ENCODE peak calls at places on chromosome 15, in seven cellular contexts. S is mesenteric fat pad; K is globus pallidus; M is cardiac muscle cell; L is B cell; B is activated naive CD4-positive, alpha-beta T cell treated with anti-CD3 and anti-CD28 coated beads, Interleukin-2, amount 50 U/mL, for 72 hours; U is AG08396. C is an unnamed sample.
A peak's percentile ranks its signal among the peaks of the same experiment; 100 is the strongest.

GRCh38 chr15:92631721-92632120 is 23.9 kb downstream of the FAM174B start:
- DNase-seq in S (peak; percentile 5), K (no peak), M (no peak), L (no peak), B (no peak), U (no peak), C (no peak)

GRCh38 chr15:92636950-92637481 is 18.6 kb downstream of the FAM174B start:
- DNase-seq in S (peak; percentile 51), K (no peak), M (no peak), L (no peak), B (no peak), U (no peak), C (no peak)

GRCh38 chr15:74264081-74264501 is 28.0 kb downstream of the CCDC33 start:
- DNase-seq in S (no peak), K (no peak), M (no peak), L (no peak), B (no peak), U (no peak), C (no peak)

GRCh38 chr15:73924258-73924921 is 1.9 kb upstream of the LOXL1 start:
- DNase-seq in S (no peak), K (no peak), M (no peak), L (no peak), B (peak; percentile 42), U (peak; percentile 83), C (no peak)

GRCh38 chr15:99755692-99756409 is 22.6 kb upstream of the LYSMD4 start:
- DNase-seq in S (no peak), K (peak; percentile 82), M (peak; percentile 82), L (peak; percentile 55), B (peak; percentile 33), U (peak; percentile 74), C (no peak)

GRCh38 chr15:63832620-63833245 is 1.0 kb downstream of the HERC1 start:
- DNase-seq in S (no peak), K (no peak), M (no peak), L (no peak), B (no peak), U (no peak), C (no peak)

GRCh38 chr15:55289011-55289572 is 521 bp downstream of the RAB27A start:
- DNase-seq in S (no peak), K (no peak), M (peak; percentile 22), L (no peak), B (peak; percentile 48), U (peak; percentile 64), C (no peak)

GRCh38 chr15:90683876-90684275 is 33.3 kb upstream of the BLM start:
- DNase-seq in S (no peak), K (no peak), M (no peak), L (no peak), B (no peak), U (no peak), C (no peak)

GRCh38 chr15:63089260-63090043 is 32.2 kb upstream of the LACTB start:
- DNase-seq in S (no peak), K (no peak), M (peak; percentile 42), L (no peak), B (no peak), U (peak; percentile 67), C (no peak)

GRCh38 chr15:101482526-101483371 is 6.8 kb downstream of the PCSK6 start:
- DNase-seq in S (no peak), K (no peak), M (no peak), L (no peak), B (no peak), U (no peak), C (no peak)

GRCh38 chr15:57881972-57882371 is 175.5 kb downstream of the POLR2M start:
- DNase-seq in S (no peak), K (no peak), M (no peak), L (no peak), B (no peak), U (no peak), C (no peak)

GRCh38 chr15:77821188-77821958 is 188.7 kb upstream of the LINGO1 start:
- DNase-seq in S (no peak), K (peak; percentile 62), M (peak; percentile 82), L (no peak), B (peak; percentile 61), U (peak; percentile 80), C (no peak)

GRCh38 chr15:39261397-39261796 is 319.5 kb upstream of the THBS1 start:
- DNase-seq in S (no peak), K (no peak), M (no peak), L (no peak), B (no peak), U (no peak), C (no peak)

GRCh38 chr15:52855157-52855556 is 65.0 kb upstream of the ONECUT1 start:
- DNase-seq in S (no peak), K (no peak), M (no peak), L (no peak), B (no peak), U (no peak), C (no peak)

GRCh38 chr15:69906256-69907185 is 191.2 kb downstream of the TLE3 start:
- DNase-seq in S (no peak), K (no peak), M (no peak), L (no peak), B (no peak), U (peak; percentile 13), C (no peak)

GRCh38 chr15:65414841-65415621 is 7.7 kb downstream of the IGDCC4 start:
- DNase-seq in S (no peak), K (peak; percentile 65), M (peak; percentile 84), L (no peak), B (no peak), U (no peak), C (no peak)

GRCh38 chr15:40358492-40359353 is 704 bp downstream of the DISP2 start:
- DNase-seq in S (peak; percentile 88), K (no peak), M (peak; percentile 35), L (no peak), B (no peak), U (no peak), C (no peak)

GRCh38 chr15:63909819-63910437 is 76.2 kb upstream of the HERC1 start:
- DNase-seq in S (no peak), K (no peak), M (no peak), L (no peak), B (no peak), U (peak; percentile 42), C (no peak)

GRCh38 chr15:23647001-23647295 is 719 bp downstream of the MAGEL2 start:
- DNase-seq in S (no peak), K (no peak), M (no peak), L (no peak), B (no peak), U (no peak), C (no peak)

GRCh38 chr15:75830910-75831805 is 12.1 kb upstream of the UBE2Q2 start:
- DNase-seq in S (no peak), K (no peak), M (no peak), L (no peak), B (no peak), U (no peak), C (no peak)

GRCh38 chr15:55740981-55741591 is 1.9 kb downstream of the PRTG start:
- DNase-seq in S (no peak), K (no peak), M (no peak), L (no peak), B (no peak), U (no peak), C (no peak)

GRCh38 chr15:73079570-73079969 is 27.3 kb downstream of the NEO1 start:
- DNase-seq in S (no peak), K (no peak), M (no peak), L (no peak), B (no peak), U (no peak), C (no peak)

GRCh38 chr15:88849376-88850122 is 45.8 kb downstream of the HAPLN3 start:
- DNase-seq in S (no peak), K (no peak), M (peak; percentile 22), L (no peak), B (no peak), U (no peak), C (no peak)

GRCh38 chr15:31206386-31207174 is 105.1 kb upstream of the TRPM1 start:
- DNase-seq in S (no peak), K (no peak), M (no peak), L (no peak), B (no peak), U (no peak), C (no peak)

GRCh38 chr15:101264911-101265641 is 12.2 kb downstream of the SELENOS start:
- DNase-seq in S (no peak), K (no peak), M (no peak), L (no peak), B (no peak), U (no peak), C (no peak)

GRCh38 chr15:101167791-101168462 is 83.9 kb downstream of the CHSY1 start:
- DNase-seq in S (peak; percentile 92), K (peak; percentile 28), M (no peak), L (no peak), B (peak; percentile 71), U (peak; percentile 78), C (no peak)

GRCh38 chr15:27842526-27842925 is 256.6 kb downstream of the OCA2 start:
- DNase-seq in S (no peak), K (no peak), M (no peak), L (no peak), B (no peak), U (no peak), C (no peak)

GRCh38 chr15:66098019-66098363 is 155.6 kb downstream of the MEGF11 start:
- DNase-seq in S (peak; percentile 47), K (no peak), M (no peak), L (no peak), B (no peak), U (no peak), C (no peak)

GRCh38 chr15:33311312-33311971 is 675 bp downstream of the RYR3 start:
- DNase-seq in S (no peak), K (no peak), M (peak; percentile 11), L (no peak), B (no peak), U (no peak), C (no peak)

GRCh38 chr15:69277316-69277715 is 21.4 kb upstream of the PAQR5 start:
- DNase-seq in S (no peak), K (no peak), M (no peak), L (no peak), B (no peak), U (no peak), C (no peak)

GRCh38 chr15:51533672-51534398 is 88.7 kb downstream of the DMXL2 start:
- DNase-seq in S (no peak), K (no peak), M (no peak), L (no peak), B (no peak), U (no peak), C (no peak)